ENCODE peak calls at places on chromosome 22, in five cellular contexts. H, Q, Z, X and V are unnamed samples.

GRCh38 chr22:32815943-32816342 is 14.4 kb downstream of the TIMP3 start:
- DNase-seq in H (no peak), Q (no peak), Z (no peak), X (no peak), V (no peak)

GRCh38 chr22:28222066-28222465 is 303.0 kb upstream of the PITPNB start:
- DNase-seq in H (no peak), Q (no peak), Z (no peak), X (no peak), V (no peak)

GRCh38 chr22:27309713-27310112 is 491.8 kb downstream of the MN1 start:
- DNase-seq in H (no peak), Q (no peak), Z (no peak), X (no peak), V (no peak)

GRCh38 chr22:44723801-44724200 is 21.8 kb downstream of the PRR5 start:
- DNase-seq in H (no peak), Q (no peak), Z (no peak), X (no peak), V (no peak)

GRCh38 chr22:36386900-36387663 is 685 bp downstream of the MYH9 start:
- DNase-seq in H (no peak), Q (no peak), Z (no peak), X (no peak), V (no peak)

GRCh38 chr22:36816338-36816634 is 549 bp downstream of the PVALB start:
- DNase-seq in H (no peak), Q (no peak), Z (no peak), X (no peak), V (no peak)

GRCh38 chr22:33579448-33580093 is 340.7 kb downstream of the LARGE1 start:
- DNase-seq in H (no peak), Q (no peak), Z (peak; percentile 7), X (no peak), V (peak; percentile 56)

GRCh38 chr22:34917239-34917638 is 148.7 kb upstream of the ISX start:
- DNase-seq in H (no peak), Q (no peak), Z (no peak), X (no peak), V (no peak)

GRCh38 chr22:47115921-47116320 is 353.5 kb downstream of the TBC1D22A start:
- DNase-seq in H (no peak), Q (no peak), Z (no peak), X (no peak), V (no peak)

GRCh38 chr22:24875862-24876506 is 70.0 kb downstream of the SGSM1 start:
- DNase-seq in H (no peak), Q (no peak), Z (no peak), X (no peak), V (peak; percentile 12)

GRCh38 chr22:33451851-33452469 is 393.8 kb upstream of the SYN3 start:
- DNase-seq in H (no peak), Q (no peak), Z (no peak), X (no peak), V (no peak)

GRCh38 chr22:47238886-47239860 is 476.7 kb downstream of the TBC1D22A start:
- DNase-seq in H (no peak), Q (no peak), Z (no peak), X (no peak), V (no peak)

GRCh38 chr22:48237466-48237865 is 1475.0 kb downstream of the TBC1D22A start:
- DNase-seq in H (no peak), Q (no peak), Z (no peak), X (no peak), V (no peak)

GRCh38 chr22:19522190-19522880 is 1.9 kb downstream of the CLDN5 start:
- DNase-seq in H (no peak), Q (no peak), Z (peak; percentile 97), X (no peak), V (no peak)

GRCh38 chr22:44590291-44590690 is 92.3 kb upstream of the RTL6 start:
- DNase-seq in H (no peak), Q (no peak), Z (no peak), X (no peak), V (no peak)

GRCh38 chr22:42719133-42719532 is 1.5 kb downstream of the A4GALT start:
- DNase-seq in H (no peak), Q (no peak), Z (no peak), X (no peak), V (peak; percentile 32)

GRCh38 chr22:46737976-46738641 is at the start of gene CERK:
- DNase-seq in H (peak; percentile 20), Q (no peak), Z (no peak), X (peak; percentile 51), V (no peak)

GRCh38 chr22:36860017-36860416 is 789 bp upstream of the NCF4 start:
- DNase-seq in H (no peak), Q (no peak), Z (no peak), X (no peak), V (no peak)

GRCh38 chr22:24789516-24789915 is 15.0 kb upstream of the PIWIL3 start:
- DNase-seq in H (no peak), Q (no peak), Z (no peak), X (no peak), V (no peak)

GRCh38 chr22:18992543-18993198 is 56.6 kb upstream of the PRODH start:
- DNase-seq in H (no peak), Q (no peak), Z (no peak), X (no peak), V (no peak)

GRCh38 chr22:44163536-44163935 is 17.2 kb upstream of the PARVG start:
- DNase-seq in H (no peak), Q (no peak), Z (no peak), X (no peak), V (no peak)